ENCODE peak calls at places on chromosomes 7 and 10, in ten cellular contexts. U is heart right ventricle, E is heart left ventricle, K is transverse colon, M is cardiac muscle cell, V is uterus, P is lung, I is ovary, X is hepatocyte, R is tibial nerve. G is an unnamed sample. For H3K4me1, the result is how much of the 10 kb centered on the place peaks cover.

GRCh38 chr10:110918633-110919348 is at the start of gene BBIP1:
- DNase-seq in R (no peak), K (no peak), E (no peak), X (peak), M (no peak), P (no peak), U (no peak), V (no peak), I (no peak), G (no peak)

GRCh38 chr7:44395067-44395466 is 69.7 kb upstream of the CAMK2B start:
- DNase-seq in R (no peak), V (no peak), K (no peak), I (no peak), X (no peak), U (no peak), E (no peak), M (no peak), P (no peak), G (no peak)

GRCh38 chr10:26391701-26392695 is 46.1 kb upstream of the APBB1IP start:
- DNase-seq in E (peak), P (no peak), I (no peak), X (no peak), K (no peak), V (no peak), M (no peak), R (no peak), U (no peak), G (no peak)

GRCh38 chr7:98077762-98078161 is 28.9 kb upstream of the LMTK2 start:
- DNase-seq in V (no peak), E (no peak), I (no peak), R (no peak), M (peak), P (no peak), U (no peak), X (no peak), K (no peak), G (no peak)

GRCh38 chr7:23594879-23595604 is 2.1 kb upstream of the CCDC126 start:
- DNase-seq in U (no peak), I (no peak), V (no peak), M (no peak), R (no peak), K (no peak), E (no peak), X (no peak), P (no peak), G (no peak)

GRCh38 chr7:27869060-27869459 is 129.1 kb downstream of the TAX1BP1 start:
- DNase-seq in U (no peak), V (no peak), I (no peak), P (no peak), X (no peak), K (no peak), M (no peak), E (no peak), R (no peak), G (no peak)

GRCh38 chr10:28991326-28991725 is 297.5 kb upstream of the LYZL1 start:
- DNase-seq in E (peak), M (peak), R (no peak), I (no peak), X (peak), V (no peak), U (peak), P (peak), K (no peak), G (no peak)

GRCh38 chr10:104735036-104735435 is 93.9 kb downstream of the SORCS3 start:
- DNase-seq in P (no peak), X (no peak), M (peak), U (no peak), E (no peak), V (no peak), R (no peak), I (peak), K (no peak), G (peak)

GRCh38 chr7:76016191-76016947 is 22.0 kb upstream of the TMEM120A start:
- DNase-seq in R (no peak), P (no peak), V (no peak), E (no peak), X (no peak), U (no peak), I (no peak), K (no peak), M (peak), G (no peak)

GRCh38 chr10:31928531-31929259 is at the start of gene ARHGAP12:
- DNase-seq in V (peak), E (peak), P (peak), X (peak), M (peak), I (peak), U (peak), K (peak), R (peak), G (peak)

GRCh38 chr7:55134786-55135185 is 116.0 kb downstream of the EGFR start:
- DNase-seq in M (no peak), X (no peak), U (no peak), V (no peak), I (no peak), R (no peak), E (no peak), P (peak), K (no peak), G (no peak)

GRCh38 chr10:125411724-125412123 is 251.4 kb upstream of the CTBP2 start:
- DNase-seq in X (no peak), R (no peak), K (no peak), I (no peak), M (no peak), P (no peak), V (no peak), U (no peak), E (no peak), G (no peak)

GRCh38 chr7:31249671-31250070 is 90.9 kb downstream of the NEUROD6 start:
- DNase-seq in I (no peak), E (no peak), R (no peak), V (no peak), U (no peak), K (no peak), P (no peak), M (peak), X (no peak), G (no peak)

GRCh38 chr10:85655394-85655793 is 711.2 kb downstream of the GRID1 start:
- DNase-seq in V (no peak), K (no peak), X (no peak), I (no peak), P (no peak), E (no peak), U (peak), R (no peak), M (no peak), G (no peak)

GRCh38 chr7:128167791-128168666 is 73.0 kb upstream of the LEP start:
- DNase-seq in P (no peak), E (no peak), M (no peak), U (no peak), X (no peak), V (no peak), K (no peak), R (no peak), I (no peak), G (no peak)

GRCh38 chr7:12647364-12648219 is 39.8 kb upstream of the ARL4A start:
- DNase-seq in P (no peak), V (no peak), U (no peak), M (no peak), K (peak), R (no peak), I (no peak), E (no peak), X (peak), G (no peak)

GRCh38 chr7:157780312-157780711 is 443.5 kb downstream of the DNAJB6 start:
- DNase-seq in R (no peak), P (no peak), M (no peak), I (no peak), V (no peak), U (no peak), K (no peak), X (no peak), E (no peak), G (no peak)

GRCh38 chr10:131885391-131886165 is 15.2 kb upstream of the PPP2R2D start:
- DNase-seq in R (peak), P (peak), X (peak), V (peak), K (peak), I (peak), U (peak), E (peak), M (peak), G (peak)

GRCh38 chr7:148916186-148916585 is 32.1 kb upstream of the EZH2 start:
- DNase-seq in R (no peak), M (no peak), P (no peak), I (no peak), K (no peak), X (no peak), U (no peak), V (no peak), E (no peak), G (no peak)

GRCh38 chr10:20871970-20872369 is 25.1 kb downstream of the NEBL start:
- DNase-seq in U (no peak), V (no peak), I (no peak), M (no peak), E (no peak), X (no peak), P (no peak), R (no peak), K (no peak), G (no peak)

GRCh38 chr7:54559401-54559800 is 17.2 kb downstream of the VSTM2A start:
- DNase-seq in P (no peak), V (no peak), U (no peak), X (no peak), I (no peak), E (no peak), R (no peak), M (no peak), K (no peak), G (no peak)

GRCh38 chr7:3559178-3559765 is 258.2 kb downstream of the SDK1 start:
- DNase-seq in R (no peak), X (peak), V (no peak), P (no peak), M (no peak), E (no peak), K (no peak), I (no peak), U (peak), G (no peak)

GRCh38 chr10:31419394-31420063 is 100.5 kb downstream of the ZEB1 start:
- DNase-seq in P (no peak), R (no peak), I (no peak), X (no peak), M (no peak), K (no peak), V (no peak), U (no peak), E (no peak), G (peak)

GRCh38 chr7:29228289-29229011 is 33.9 kb downstream of the CHN2 start:
- DNase-seq in E (no peak), P (no peak), U (no peak), I (no peak), V (no peak), R (no peak), X (no peak), K (peak), M (no peak), G (peak)

GRCh38 chr7:116675812-116676355 is 3.9 kb downstream of the MET start:
- DNase-seq in I (no peak), U (no peak), K (no peak), R (no peak), E (no peak), V (no peak), X (no peak), P (no peak), M (no peak), G (no peak)

GRCh38 chr7:116679495-116679894 is 7.5 kb downstream of the MET start:
- DNase-seq in I (no peak), K (no peak), P (no peak), M (no peak), U (no peak), R (no peak), E (no peak), X (no peak), V (no peak), G (no peak)

GRCh38 chr7:116683786-116684185 is 11.8 kb downstream of the MET start:
- DNase-seq in X (no peak), M (no peak), P (no peak), E (no peak), R (no peak), K (no peak), V (no peak), I (no peak), U (no peak), G (no peak)

GRCh38 chr7:116674508-116675173 is 2.6 kb downstream of the MET start:
- DNase-seq in R (no peak), P (no peak), X (no peak), E (no peak), I (no peak), V (no peak), K (no peak), M (no peak), U (no peak), G (no peak)

DNA sequence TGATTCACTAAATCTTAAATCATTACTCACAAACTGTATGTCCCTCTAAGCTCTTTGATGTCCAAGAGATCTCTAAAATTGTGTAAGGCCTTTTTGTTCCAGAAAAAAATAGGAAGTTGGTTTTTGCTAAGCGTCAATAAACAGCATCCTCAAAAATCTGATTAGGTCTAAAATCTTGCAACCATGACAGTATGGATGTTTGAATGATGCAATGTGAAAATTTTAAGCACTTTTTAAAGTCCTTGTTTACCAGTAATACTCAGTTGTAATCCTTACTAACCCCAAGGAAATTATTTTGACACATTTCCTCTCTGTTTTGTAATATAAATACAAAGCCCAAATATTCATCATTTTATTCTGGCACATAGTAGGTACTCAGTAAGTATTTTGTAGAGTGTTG is 6.8 kb downstream of the MET start:
- DNase-seq in E (no peak), V (no peak), K (no peak), P (no peak), U (no peak), X (no peak), R (no peak), M (no peak), I (no peak), G (no peak)
- H3K4me1 ChIP-seq in E (under half), V (under half), K (under half), P (under half), U (under half), X (under half), R (under half), M (under half), I (under half), G (under half)

GRCh38 chr10:69968830-69969229 is 83.8 kb upstream of the MACROH2A2 start:
- DNase-seq in U (no peak), I (no peak), V (no peak), K (no peak), E (no peak), M (peak), P (no peak), R (no peak), X (peak), G (no peak)
- TF ChIP-seq CTCF in U (no peak), I (no peak), V (no peak), K (no peak), E (no peak), M (no peak), P (no peak), R (no peak), X (peak), G (no peak)

DNA sequence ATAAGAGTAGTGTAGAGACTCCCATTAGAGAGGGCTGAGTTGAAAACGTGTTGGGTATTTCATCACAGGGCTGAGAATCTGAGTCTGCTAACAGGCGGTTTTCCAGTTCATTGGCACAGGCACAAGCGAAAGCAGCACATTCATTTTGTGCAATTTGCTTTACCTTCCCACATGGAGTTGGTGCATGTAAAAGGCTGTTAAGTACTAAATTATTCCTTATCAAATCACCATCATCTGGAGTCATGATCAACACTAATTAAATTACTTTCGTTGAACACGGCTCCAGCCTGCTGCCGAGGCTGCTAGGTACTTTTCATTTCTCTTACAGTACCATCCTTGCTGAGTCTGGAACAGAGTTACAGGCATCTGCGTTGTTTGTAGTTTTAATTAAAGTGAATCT is 43.8 kb downstream of the ETV1 start:
- DNase-seq in E (no peak), I (no peak), V (peak), K (no peak), M (no peak), P (peak), X (no peak), R (no peak), U (no peak), G (peak)
- H3K4me1 ChIP-seq in E (under half), I (under half), V (under half), K (under half), M (under half), P (under half), X (under half), R (under half), U (under half), G (under half)

DNA sequence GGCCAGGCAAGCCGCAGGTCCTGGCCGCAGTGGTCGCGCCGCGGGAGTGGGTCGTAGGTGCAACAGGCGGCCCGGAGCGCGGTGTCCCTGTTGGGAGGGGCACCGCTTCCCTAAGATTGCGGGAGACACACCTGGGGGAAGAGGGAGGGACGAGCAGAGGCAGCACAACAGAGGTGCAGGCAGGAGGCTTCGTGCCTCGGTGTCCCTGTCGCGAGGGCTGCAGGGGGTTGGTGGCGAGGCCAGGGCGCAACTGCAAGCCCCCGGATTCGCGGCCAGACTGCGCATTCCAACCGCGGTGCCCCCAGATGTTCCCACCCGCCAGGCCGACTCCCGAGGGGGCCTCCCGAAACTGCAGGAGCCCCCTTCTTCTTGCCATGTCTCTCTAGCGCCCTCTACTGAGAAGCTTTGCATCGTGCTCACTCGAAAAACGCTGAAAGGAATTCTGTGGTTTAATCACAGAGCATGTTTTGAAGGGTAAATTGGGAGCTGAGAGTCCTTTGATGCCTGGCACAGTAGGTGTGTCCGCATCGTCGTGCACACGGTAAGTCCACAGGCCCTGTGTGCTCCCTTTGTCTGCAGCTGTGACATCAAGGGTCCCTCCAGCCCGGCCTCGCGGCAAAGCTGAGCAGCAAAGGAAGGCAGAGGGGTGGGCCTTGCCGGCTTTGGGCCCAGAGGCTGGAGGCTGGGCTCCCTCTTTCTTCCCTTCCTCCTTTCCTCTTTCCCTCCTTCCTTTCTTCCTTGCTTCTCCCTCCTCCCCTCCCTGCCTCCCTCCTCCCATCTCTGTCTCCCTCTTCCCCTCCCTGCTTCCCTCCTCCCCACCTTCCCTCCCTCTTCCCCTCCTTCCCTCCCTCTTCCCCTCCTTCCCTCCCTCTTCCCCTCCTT is 6.2 kb upstream of the MBL2 start:
- DNase-seq in I (no peak), V (no peak), E (no peak), K (no peak), M (peak), X (no peak), P (no peak), R (no peak), U (no peak), G (no peak)
- TF ChIP-seq CTCF in I (no peak), V (no peak), E (peak), K (peak), M (peak), X (peak), P (no peak), R (peak), U (no peak), G (no peak)

DNA sequence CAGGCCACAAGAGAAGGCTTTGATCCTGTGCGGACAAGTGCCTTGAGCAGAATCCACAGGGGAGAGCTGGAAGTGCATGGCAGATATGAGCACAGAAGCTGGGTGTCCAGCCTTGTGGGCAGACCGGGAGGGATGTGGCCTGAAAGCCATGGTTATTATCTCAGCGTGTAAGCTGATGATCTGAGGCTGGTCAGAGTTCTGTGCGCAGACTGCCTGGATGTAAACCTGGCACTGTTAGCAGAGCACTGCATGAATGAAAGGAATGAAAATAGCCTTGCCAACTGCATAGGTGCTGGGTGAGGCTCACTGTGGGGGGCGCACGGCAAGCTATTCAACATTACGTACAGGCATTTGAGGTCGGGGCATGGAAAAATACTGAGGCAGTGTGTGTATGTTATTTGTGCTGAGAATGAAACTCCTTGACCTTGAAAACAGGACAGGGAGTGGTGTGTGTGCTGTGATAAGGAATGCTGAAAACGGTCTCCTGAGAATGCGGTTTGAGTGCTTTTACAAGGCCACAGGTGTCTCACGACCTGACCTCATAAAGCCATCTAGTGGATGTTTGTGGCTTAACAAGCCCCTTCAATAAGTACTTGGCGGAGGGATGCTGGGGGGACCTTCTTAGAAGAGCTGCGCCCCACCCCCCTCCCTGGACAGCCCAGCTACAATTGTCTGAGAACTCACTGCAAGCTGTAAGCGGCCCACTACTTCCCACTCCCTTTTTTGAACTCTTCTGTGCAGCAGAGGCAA is 18.7 kb downstream of the AKR1C1 start:
- DNase-seq in X (peak), M (peak), P (peak), R (peak), U (peak), K (peak), I (peak), E (no peak), V (peak), G (peak)
- H3K4me1 ChIP-seq in X (under half), M (under half), P (under half), R (under half), U (under half), K (under half), I (under half), E (under half), V (under half), G (under half)